ENCODE peak calls at places on chromosomes 11 and 22, in six cellular contexts. H is effector CD4-positive, alpha-beta T cell; R is EH; K is activated CD8-positive, alpha-beta memory T cell treated with anti-CD3 and anti-CD28 coated beads for 48 hours; Y is NCI-H1105 treated with DMSO at 0.1 percent for 48 hours; S is HCEC 1CT. B is an unnamed sample.
A peak's percentile ranks its signal among the peaks of the same experiment; 100 is the strongest.

GRCh38 chr11:74559934-74560309 is 32.5 kb upstream of the POLD3 start:
- DNase-seq in H (no peak), R (peak; percentile 18), K (no peak), Y (no peak), S (no peak), B (peak; percentile 8)

GRCh38 chr11:76237914-76238313 is 31.6 kb upstream of the WNT11 start:
- DNase-seq in H (no peak), R (peak; percentile 37), K (no peak), Y (no peak), S (peak; percentile 31), B (peak; percentile 10)

GRCh38 chr11:84886344-84886743 is 740.8 kb downstream of the DLG2 start:
- DNase-seq in H (no peak), R (peak; percentile 58), K (no peak), Y (no peak), S (no peak), B (peak; percentile 63)

GRCh38 chr11:14015711-14016110 is 53.2 kb downstream of the SPON1 start:
- DNase-seq in H (no peak), R (peak; percentile 46), K (no peak), Y (no peak), S (peak; percentile 50), B (peak; percentile 44)

GRCh38 chr22:17570851-17571631 is 7.7 kb downstream of the SLC25A18 start:
- DNase-seq in H (no peak), R (peak; percentile 92), K (no peak), Y (no peak), S (peak; percentile 69), B (peak; percentile 96)

GRCh38 chr22:38110008-38110862 is at the start of gene BAIAP2L2:
- DNase-seq in H (no peak), R (no peak), K (no peak), Y (no peak), S (no peak), B (no peak)

GRCh38 chr22:21044931-21045584 is 688 bp upstream of the LRRC74B start:
- DNase-seq in H (no peak), R (peak; percentile 87), K (no peak), Y (no peak), S (peak; percentile 9), B (peak; percentile 53)

GRCh38 chr22:44158766-44159165 is 22.0 kb upstream of the PARVG start:
- DNase-seq in H (no peak), R (no peak), K (no peak), Y (no peak), S (no peak), B (no peak)

GRCh38 chr11:11740081-11740702 is 101.6 kb upstream of the USP47 start:
- DNase-seq in H (no peak), R (no peak), K (no peak), Y (no peak), S (no peak), B (no peak)